ENCODE peak calls at places on chromosomes 7 and 10, in five cellular contexts. One of them, this sample, is unnamed.

GRCh38 chr7:28103984-28104628 is 76.5 kb downstream of the JAZF1 start:
- DNase-seq in Panc1: no peak
- DNase-seq in mesenchymal stem cell: no peak
- DNase-seq in choroid plexus epithelial cell: no peak
- DNase-seq in foreskin fibroblast: no peak
- DNase-seq in this sample: no peak

GRCh38 chr7:82623812-82624211 is 180.2 kb upstream of the CACNA2D1 start:
- DNase-seq in Panc1: no peak
- DNase-seq in mesenchymal stem cell: peak
- DNase-seq in choroid plexus epithelial cell: peak
- DNase-seq in foreskin fibroblast: peak
- DNase-seq in this sample: no peak

GRCh38 chr7:157271991-157272324 is 64.8 kb upstream of the DNAJB6 start:
- DNase-seq in Panc1: no peak
- DNase-seq in mesenchymal stem cell: peak
- DNase-seq in choroid plexus epithelial cell: peak
- DNase-seq in foreskin fibroblast: peak
- DNase-seq in this sample: no peak

GRCh38 chr10:24894309-24894708 is 58.1 kb downstream of the PRTFDC1 start:
- DNase-seq in Panc1: no peak
- DNase-seq in mesenchymal stem cell: peak
- DNase-seq in choroid plexus epithelial cell: peak
- DNase-seq in foreskin fibroblast: peak
- DNase-seq in this sample: no peak

GRCh38 chr10:50788951-50789904 is 49.5 kb downstream of the ASAH2B start:
- DNase-seq in Panc1: peak
- DNase-seq in mesenchymal stem cell: peak
- DNase-seq in choroid plexus epithelial cell: peak
- DNase-seq in foreskin fibroblast: peak
- DNase-seq in this sample: peak

GRCh38 chr10:110815354-110816004 is 56.2 kb upstream of the PDCD4 start:
- DNase-seq in Panc1: no peak
- DNase-seq in mesenchymal stem cell: no peak
- DNase-seq in choroid plexus epithelial cell: no peak
- DNase-seq in foreskin fibroblast: no peak
- DNase-seq in this sample: peak

GRCh38 chr7:74066626-74067025 is 17.0 kb upstream of the LIMK1 start:
- DNase-seq in Panc1: no peak
- DNase-seq in mesenchymal stem cell: no peak
- DNase-seq in choroid plexus epithelial cell: no peak
- DNase-seq in foreskin fibroblast: no peak
- DNase-seq in this sample: no peak

GRCh38 chr7:116455009-116455408 is 44.5 kb upstream of the CAV2 start:
- DNase-seq in Panc1: peak
- DNase-seq in mesenchymal stem cell: no peak
- DNase-seq in choroid plexus epithelial cell: peak
- DNase-seq in foreskin fibroblast: peak
- DNase-seq in this sample: no peak

GRCh38 chr10:106836923-106837322 is 327.6 kb downstream of the SORCS1 start:
- DNase-seq in Panc1: no peak
- DNase-seq in mesenchymal stem cell: no peak
- DNase-seq in choroid plexus epithelial cell: no peak
- DNase-seq in foreskin fibroblast: peak
- DNase-seq in this sample: peak

GRCh38 chr10:100993986-100994708 is 5.5 kb upstream of the LZTS2 start:
- DNase-seq in Panc1: no peak
- DNase-seq in mesenchymal stem cell: peak
- DNase-seq in choroid plexus epithelial cell: peak
- DNase-seq in foreskin fibroblast: peak
- DNase-seq in this sample: no peak

GRCh38 chr10:81725851-81726250 is 149.1 kb upstream of the NRG3 start:
- DNase-seq in Panc1: no peak
- DNase-seq in mesenchymal stem cell: no peak
- DNase-seq in choroid plexus epithelial cell: no peak
- DNase-seq in foreskin fibroblast: no peak
- DNase-seq in this sample: no peak

GRCh38 chr10:119535310-119535709 is 7.2 kb downstream of the RGS10 start:
- DNase-seq in Panc1: no peak
- DNase-seq in mesenchymal stem cell: no peak
- DNase-seq in choroid plexus epithelial cell: peak
- DNase-seq in foreskin fibroblast: peak
- DNase-seq in this sample: no peak

GRCh38 chr7:107854989-107855388 is 36.0 kb upstream of the DLD start:
- DNase-seq in Panc1: no peak
- DNase-seq in mesenchymal stem cell: peak
- DNase-seq in choroid plexus epithelial cell: peak
- DNase-seq in foreskin fibroblast: peak
- DNase-seq in this sample: no peak

GRCh38 chr10:96285331-96285752 is 14.0 kb upstream of the BLNK start:
- DNase-seq in Panc1: no peak
- DNase-seq in mesenchymal stem cell: no peak
- DNase-seq in choroid plexus epithelial cell: no peak
- DNase-seq in foreskin fibroblast: no peak
- DNase-seq in this sample: no peak
- H3K4me3 ChIP-seq in Panc1: no peak
- H3K4me3 ChIP-seq in mesenchymal stem cell: no peak
- H3K4me3 ChIP-seq in choroid plexus epithelial cell: no peak
- H3K4me3 ChIP-seq in foreskin fibroblast: no peak
- H3K4me3 ChIP-seq in this sample: no peak

DNA sequence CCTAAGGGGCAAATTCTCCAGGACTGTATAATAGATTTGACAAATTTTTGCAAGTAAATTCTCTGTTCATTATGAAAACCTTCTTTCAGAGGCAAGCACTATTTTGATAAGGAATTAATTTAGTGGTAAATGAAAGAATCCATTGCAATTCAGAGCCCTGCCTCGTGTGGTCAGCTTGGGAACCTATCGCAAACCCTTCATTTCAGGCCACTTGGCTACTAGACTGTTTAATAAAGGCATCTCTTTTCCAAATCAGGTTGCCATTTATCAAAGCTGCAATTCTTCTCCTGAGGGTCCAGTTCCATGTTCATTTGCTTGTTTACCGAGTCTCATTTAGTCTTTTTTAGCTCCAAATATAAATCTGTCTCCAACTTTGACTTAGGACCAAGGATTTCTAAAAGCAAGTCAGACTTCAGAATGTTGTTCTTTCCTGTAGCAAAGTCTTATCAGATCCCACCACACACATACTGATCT is 28.4 kb downstream of the PPP1R3C start:
- DNase-seq in Panc1: no peak
- DNase-seq in mesenchymal stem cell: peak
- DNase-seq in choroid plexus epithelial cell: peak
- DNase-seq in foreskin fibroblast: peak
- DNase-seq in this sample: no peak
- H3K4me3 ChIP-seq in Panc1: no peak
- H3K4me3 ChIP-seq in mesenchymal stem cell: no peak
- H3K4me3 ChIP-seq in choroid plexus epithelial cell: no peak
- H3K4me3 ChIP-seq in foreskin fibroblast: no peak
- H3K4me3 ChIP-seq in this sample: no peak

GRCh38 chr7:138465046-138465445 is 5.0 kb downstream of the TRIM24 start:
- DNase-seq in Panc1: no peak
- DNase-seq in mesenchymal stem cell: no peak
- DNase-seq in choroid plexus epithelial cell: no peak
- DNase-seq in foreskin fibroblast: no peak
- DNase-seq in this sample: no peak
- H3K4me3 ChIP-seq in Panc1: no peak
- H3K4me3 ChIP-seq in mesenchymal stem cell: no peak
- H3K4me3 ChIP-seq in choroid plexus epithelial cell: no peak
- H3K4me3 ChIP-seq in foreskin fibroblast: no peak
- H3K4me3 ChIP-seq in this sample: no peak

GRCh38 chr10:3249292-3249889 is 76.8 kb upstream of the PITRM1 start:
- DNase-seq in Panc1: no peak
- DNase-seq in mesenchymal stem cell: no peak
- DNase-seq in choroid plexus epithelial cell: no peak
- DNase-seq in foreskin fibroblast: no peak
- DNase-seq in this sample: no peak

GRCh38 chr10:3251172-3251571 is 78.6 kb upstream of the PITRM1 start:
- DNase-seq in Panc1: no peak
- DNase-seq in mesenchymal stem cell: no peak
- DNase-seq in choroid plexus epithelial cell: no peak
- DNase-seq in foreskin fibroblast: no peak
- DNase-seq in this sample: no peak

GRCh38 chr10:3245395-3245794 is 72.8 kb upstream of the PITRM1 start:
- DNase-seq in Panc1: no peak
- DNase-seq in mesenchymal stem cell: no peak
- DNase-seq in choroid plexus epithelial cell: no peak
- DNase-seq in foreskin fibroblast: no peak
- DNase-seq in this sample: no peak

GRCh38 chr10:3248526-3249255 is 76.1 kb upstream of the PITRM1 start:
- DNase-seq in Panc1: peak
- DNase-seq in mesenchymal stem cell: peak
- DNase-seq in choroid plexus epithelial cell: peak
- DNase-seq in foreskin fibroblast: peak
- DNase-seq in this sample: no peak
- H3K4me3 ChIP-seq in Panc1: no peak
- H3K4me3 ChIP-seq in mesenchymal stem cell: no peak
- H3K4me3 ChIP-seq in choroid plexus epithelial cell: no peak
- H3K4me3 ChIP-seq in foreskin fibroblast: peak
- H3K4me3 ChIP-seq in this sample: no peak

DNA sequence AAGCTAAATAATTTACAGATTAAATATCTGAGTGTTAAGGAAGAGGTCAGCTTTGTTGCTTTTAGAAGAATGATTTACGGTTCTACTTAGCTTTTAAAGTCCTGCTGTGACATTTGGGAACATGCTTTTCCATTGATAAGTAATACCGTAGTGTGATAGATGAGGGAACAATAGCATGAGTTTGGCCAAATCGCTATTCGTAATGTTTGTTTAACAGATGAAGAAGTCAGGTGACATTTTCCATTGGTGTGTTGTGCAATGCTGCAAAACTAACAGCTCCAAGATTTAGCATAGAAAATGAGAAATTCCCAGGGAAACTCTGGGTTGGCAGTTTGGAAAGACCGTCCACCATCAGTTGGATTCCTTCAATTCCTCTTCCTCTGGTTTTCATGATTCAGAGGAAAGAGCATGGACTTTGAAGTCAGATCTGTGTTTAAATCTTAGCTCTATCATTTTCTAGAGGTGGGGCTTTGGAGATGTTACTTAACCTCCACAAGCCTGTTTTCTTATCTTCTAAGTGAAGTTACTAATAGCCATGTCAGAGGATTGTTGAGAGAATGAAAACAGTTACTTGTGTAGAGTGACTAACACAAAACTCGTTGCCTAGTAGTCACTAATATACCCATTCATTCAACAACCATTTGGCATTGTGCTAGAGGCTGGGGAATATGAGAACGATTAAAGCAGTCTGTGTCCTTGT is 140.4 kb upstream of the BMPER start:
- DNase-seq in Panc1: no peak
- DNase-seq in mesenchymal stem cell: peak
- DNase-seq in choroid plexus epithelial cell: peak
- DNase-seq in foreskin fibroblast: peak
- DNase-seq in this sample: no peak
- H3K4me3 ChIP-seq in Panc1: no peak
- H3K4me3 ChIP-seq in mesenchymal stem cell: no peak
- H3K4me3 ChIP-seq in choroid plexus epithelial cell: no peak
- H3K4me3 ChIP-seq in foreskin fibroblast: no peak
- H3K4me3 ChIP-seq in this sample: no peak

DNA sequence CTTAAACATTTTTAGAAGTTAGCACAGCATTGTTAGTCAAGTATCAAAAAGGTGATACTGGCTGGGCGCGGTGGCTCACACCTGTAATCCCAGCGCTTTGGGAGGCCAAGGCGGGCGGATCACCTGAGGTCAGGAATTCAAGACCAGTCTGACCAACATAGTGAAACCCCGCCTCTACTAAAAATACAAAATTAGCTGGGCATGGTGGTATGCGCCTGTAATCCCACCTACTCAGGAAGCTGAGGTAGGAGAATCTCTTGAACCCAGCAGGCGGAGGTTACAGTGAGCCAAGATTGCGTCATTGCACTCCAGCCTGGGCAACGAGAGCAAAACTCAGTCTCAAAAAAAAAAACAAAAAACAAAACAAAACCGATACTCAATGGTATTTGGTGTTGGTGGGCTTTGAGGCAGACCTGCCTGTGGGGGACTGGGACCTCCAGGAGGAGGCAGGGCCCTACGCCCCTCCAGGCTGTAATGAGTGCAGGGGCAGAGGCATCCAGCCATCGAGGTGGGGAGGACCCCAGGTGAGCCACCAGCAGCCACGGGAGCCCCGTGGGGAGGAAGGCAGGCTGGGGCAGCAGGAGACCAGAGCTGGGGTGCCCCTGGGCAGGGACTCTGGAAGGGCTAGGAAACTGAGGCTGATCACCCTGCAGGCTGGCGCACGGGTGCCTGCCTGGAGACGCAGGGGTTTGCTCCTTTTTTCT is 149.9 kb downstream of the PRKAG2 start:
- DNase-seq in Panc1: no peak
- DNase-seq in mesenchymal stem cell: no peak
- DNase-seq in choroid plexus epithelial cell: no peak
- DNase-seq in foreskin fibroblast: no peak
- DNase-seq in this sample: no peak
- H3K4me3 ChIP-seq in Panc1: no peak
- H3K4me3 ChIP-seq in mesenchymal stem cell: no peak
- H3K4me3 ChIP-seq in choroid plexus epithelial cell: no peak
- H3K4me3 ChIP-seq in foreskin fibroblast: no peak
- H3K4me3 ChIP-seq in this sample: no peak